ENCODE peak calls at places on chromosome X, in ten cellular contexts. G is fibroblast of pulmonary artery; D is AG08396; F is GM04503; Q is endothelial cell of umbilical vein; O is fibroblast of lung; J is glutamatergic neuron; V is stimulated activated CD4-positive, alpha-beta T cell treated with anti-CD3 and anti-CD28 coated beads, Interleukin-15, amount 100 ng/mL, for 1 hour; E is H4; P is HuH-7. R is an unnamed sample.

GRCh38 chrX:136185409-136186022 is 38.2 kb downstream of the FHL1 start:
- DNase-seq in E (peak), F (no peak), G (peak), J (no peak), D (peak), O (peak), V (no peak), Q (peak), P (no peak), R (no peak)

GRCh38 chrX:10239611-10240064 is 82.9 kb downstream of the CLCN4 start:
- DNase-seq in J (no peak), D (no peak), E (peak), O (peak), P (no peak), V (no peak), G (no peak), F (peak), Q (no peak), R (no peak)

GRCh38 chrX:139044680-139045079 is 333.2 kb upstream of the FGF13 start:
- DNase-seq in P (no peak), Q (no peak), G (no peak), V (no peak), D (no peak), O (no peak), F (no peak), E (no peak), J (no peak), R (no peak)

GRCh38 chrX:39244146-39244545 is 442.9 kb downstream of the MID1IP1 start:
- DNase-seq in G (no peak), O (no peak), F (no peak), Q (no peak), D (no peak), E (no peak), J (no peak), V (no peak), P (no peak), R (no peak)

GRCh38 chrX:123487226-123487625 is 245.6 kb downstream of the THOC2 start:
- DNase-seq in E (no peak), V (no peak), P (no peak), Q (no peak), G (no peak), O (peak), D (no peak), J (no peak), F (no peak), R (no peak)

GRCh38 chrX:148311544-148311943 is 188.9 kb upstream of the AFF2 start:
- DNase-seq in G (no peak), O (no peak), V (no peak), P (no peak), J (no peak), E (no peak), D (no peak), Q (no peak), F (no peak), R (no peak)

GRCh38 chrX:48083212-48083611 is 11.8 kb upstream of the ZNF630 start:
- DNase-seq in P (peak), E (peak), D (peak), F (no peak), V (peak), O (peak), G (peak), Q (peak), J (peak), R (peak)

GRCh38 chrX:154019633-154020499 is at the start of gene IRAK1:
- DNase-seq in F (no peak), V (peak), J (peak), G (peak), Q (peak), P (peak), D (peak), E (no peak), O (peak), R (no peak)

GRCh38 chrX:72280210-72280882 is 3.3 kb upstream of the RPS4X start:
- DNase-seq in E (no peak), P (no peak), F (no peak), O (no peak), Q (no peak), J (no peak), V (no peak), D (no peak), G (no peak), R (no peak)

GRCh38 chrX:128019218-128019617 is 33.0 kb downstream of the ACTRT1 start:
- DNase-seq in F (no peak), D (no peak), J (no peak), P (no peak), O (no peak), G (no peak), E (no peak), V (no peak), Q (no peak), R (no peak)

GRCh38 chrX:19889582-19890342 is 2.4 kb upstream of the SH3KBP1 start:
- DNase-seq in F (no peak), V (peak), G (peak), P (no peak), D (peak), Q (no peak), J (no peak), O (peak), E (peak), R (no peak)

GRCh38 chrX:118420462-118420861 is 74.6 kb downstream of the WDR44 start:
- DNase-seq in E (peak), V (no peak), Q (peak), G (peak), D (peak), J (no peak), F (no peak), P (peak), O (peak), R (peak)

GRCh38 chrX:134733595-134733994 is 75.3 kb upstream of the PLAC1 start:
- DNase-seq in P (no peak), O (no peak), D (no peak), F (no peak), J (no peak), E (no peak), Q (no peak), V (no peak), G (no peak), R (no peak)

GRCh38 chrX:39158801-39159657 is 357.8 kb downstream of the MID1IP1 start:
- DNase-seq in F (no peak), P (no peak), E (peak), G (peak), D (no peak), Q (no peak), J (peak), V (no peak), O (peak), R (no peak)

GRCh38 chrX:1435241-1435900 is 17.3 kb downstream of the ASMTL start:
- DNase-seq in G (no peak), J (no peak), D (no peak), F (no peak), E (no peak), V (no peak), O (no peak), Q (no peak), P (no peak), R (no peak)

GRCh38 chrX:21798677-21799219 is 40.7 kb upstream of the MBTPS2 start:
- DNase-seq in E (peak), G (peak), P (no peak), V (no peak), D (no peak), O (peak), F (no peak), J (no peak), Q (no peak), R (no peak)

GRCh38 chrX:152619897-152620296 is 17.8 kb upstream of the GABRQ start:
- DNase-seq in J (no peak), F (no peak), O (peak), G (no peak), D (no peak), E (no peak), P (no peak), V (no peak), Q (no peak), R (no peak)

GRCh38 chrX:22360129-22360528 is 87.4 kb downstream of the CBLL2 start:
- DNase-seq in Q (no peak), O (peak), P (no peak), E (no peak), G (no peak), F (no peak), D (no peak), V (no peak), J (no peak), R (no peak)

GRCh38 chrX:101658661-101659477 is 781 bp downstream of the ARMCX2 start:
- DNase-seq in D (peak), O (peak), P (peak), G (peak), J (peak), V (no peak), E (peak), F (no peak), Q (peak), R (peak)

GRCh38 chrX:41095962-41096955 is 11.0 kb downstream of the USP9X start:
- DNase-seq in E (no peak), V (no peak), O (no peak), J (peak), G (no peak), D (no peak), F (no peak), P (no peak), Q (no peak), R (no peak)

GRCh38 chrX:10744011-10744410 is 123.6 kb upstream of the MID1 start:
- DNase-seq in Q (no peak), O (no peak), F (no peak), V (no peak), P (no peak), E (no peak), D (no peak), G (no peak), J (no peak), R (no peak)